ENCODE peak calls at places on chromosomes 3 and 15, in eight cellular contexts. One of them, this sample, is unnamed. For H3K36me3, the result is how much of the 10 kb centered on the place peaks cover.

GRCh38 chr15:70281811-70282307 is 184.1 kb upstream of the TLE3 start:
- DNase-seq in testis: no peak
- DNase-seq in astrocyte: peak
- DNase-seq in CD8-positive, alpha-beta T cell: no peak
- DNase-seq in uterus: no peak
- DNase-seq in psoas muscle: no peak
- DNase-seq in tibial nerve: no peak
- DNase-seq in stomach: no peak
- DNase-seq in this sample: no peak

GRCh38 chr3:109863701-109864100 is 526.4 kb upstream of the DPPA4 start:
- DNase-seq in tibial nerve: no peak
- DNase-seq in CD8-positive, alpha-beta T cell: no peak
- DNase-seq in testis: no peak
- DNase-seq in uterus: no peak
- DNase-seq in psoas muscle: no peak
- DNase-seq in astrocyte: no peak
- DNase-seq in stomach: no peak
- DNase-seq in this sample: no peak

GRCh38 chr3:177229791-177230190 is 32.5 kb upstream of the TBL1XR1 start:
- DNase-seq in uterus: no peak
- DNase-seq in CD8-positive, alpha-beta T cell: no peak
- DNase-seq in testis: no peak
- DNase-seq in stomach: no peak
- DNase-seq in tibial nerve: no peak
- DNase-seq in astrocyte: no peak
- DNase-seq in psoas muscle: no peak
- DNase-seq in this sample: no peak

GRCh38 chr3:182138388-182138787 is 426.7 kb downstream of the SOX2 start:
- DNase-seq in astrocyte: no peak
- DNase-seq in psoas muscle: no peak
- DNase-seq in CD8-positive, alpha-beta T cell: no peak
- DNase-seq in tibial nerve: no peak
- DNase-seq in testis: no peak
- DNase-seq in stomach: no peak
- DNase-seq in uterus: no peak
- DNase-seq in this sample: no peak

GRCh38 chr3:136990826-136991225 is 33.0 kb downstream of the IL20RB start:
- DNase-seq in testis: no peak
- DNase-seq in astrocyte: no peak
- DNase-seq in uterus: no peak
- DNase-seq in CD8-positive, alpha-beta T cell: no peak
- DNase-seq in stomach: no peak
- DNase-seq in tibial nerve: no peak
- DNase-seq in psoas muscle: no peak
- DNase-seq in this sample: no peak

GRCh38 chr15:89792106-89792805 is 16.1 kb downstream of the MESP2 start:
- DNase-seq in tibial nerve: no peak
- DNase-seq in testis: no peak
- DNase-seq in astrocyte: no peak
- DNase-seq in CD8-positive, alpha-beta T cell: no peak
- DNase-seq in psoas muscle: peak
- DNase-seq in stomach: no peak
- DNase-seq in uterus: no peak
- DNase-seq in this sample: no peak

GRCh38 chr15:88274534-88275460 is 18.3 kb upstream of the NTRK3 start:
- DNase-seq in uterus: peak
- DNase-seq in psoas muscle: peak
- DNase-seq in tibial nerve: peak
- DNase-seq in CD8-positive, alpha-beta T cell: peak
- DNase-seq in astrocyte: no peak
- DNase-seq in stomach: peak
- DNase-seq in testis: peak
- DNase-seq in this sample: peak

GRCh38 chr15:83210619-83211018 is 3.0 kb upstream of the HDGFL3 start:
- DNase-seq in tibial nerve: no peak
- DNase-seq in CD8-positive, alpha-beta T cell: no peak
- DNase-seq in uterus: no peak
- DNase-seq in stomach: no peak
- DNase-seq in testis: no peak
- DNase-seq in psoas muscle: no peak
- DNase-seq in astrocyte: peak
- DNase-seq in this sample: no peak

GRCh38 chr3:187183903-187184302 is 13.4 kb upstream of the RTP1 start:
- DNase-seq in astrocyte: no peak
- DNase-seq in testis: no peak
- DNase-seq in tibial nerve: no peak
- DNase-seq in uterus: no peak
- DNase-seq in CD8-positive, alpha-beta T cell: no peak
- DNase-seq in stomach: no peak
- DNase-seq in psoas muscle: no peak
- DNase-seq in this sample: no peak

GRCh38 chr15:89017370-89018066 is 70.7 kb upstream of the ABHD2 start:
- DNase-seq in uterus: peak
- DNase-seq in stomach: peak
- DNase-seq in psoas muscle: peak
- DNase-seq in CD8-positive, alpha-beta T cell: peak
- DNase-seq in tibial nerve: peak
- DNase-seq in testis: peak
- DNase-seq in astrocyte: peak
- DNase-seq in this sample: peak

GRCh38 chr3:99859855-99860254 is 42.2 kb downstream of the CMSS1 start:
- DNase-seq in tibial nerve: no peak
- DNase-seq in CD8-positive, alpha-beta T cell: no peak
- DNase-seq in psoas muscle: no peak
- DNase-seq in testis: no peak
- DNase-seq in astrocyte: peak
- DNase-seq in uterus: no peak
- DNase-seq in stomach: no peak
- DNase-seq in this sample: no peak

GRCh38 chr3:151156618-151157216 is 46.3 kb downstream of the GPR171 start:
- DNase-seq in stomach: no peak
- DNase-seq in CD8-positive, alpha-beta T cell: no peak
- DNase-seq in psoas muscle: no peak
- DNase-seq in testis: no peak
- DNase-seq in tibial nerve: peak
- DNase-seq in uterus: no peak
- DNase-seq in astrocyte: peak
- DNase-seq in this sample: peak

GRCh38 chr3:45253316-45253715 is 27.2 kb upstream of the TMEM158 start:
- DNase-seq in tibial nerve: no peak
- DNase-seq in uterus: no peak
- DNase-seq in psoas muscle: no peak
- DNase-seq in stomach: no peak
- DNase-seq in testis: no peak
- DNase-seq in CD8-positive, alpha-beta T cell: no peak
- DNase-seq in astrocyte: peak
- DNase-seq in this sample: no peak

GRCh38 chr3:150787741-150788370 is 24.9 kb upstream of the SIAH2 start:
- DNase-seq in testis: peak
- DNase-seq in stomach: peak
- DNase-seq in uterus: peak
- DNase-seq in psoas muscle: peak
- DNase-seq in astrocyte: peak
- DNase-seq in tibial nerve: peak
- DNase-seq in CD8-positive, alpha-beta T cell: peak
- DNase-seq in this sample: peak

GRCh38 chr3:123365450-123366143 is 83.3 kb downstream of the ADCY5 start:
- DNase-seq in astrocyte: no peak
- DNase-seq in uterus: no peak
- DNase-seq in psoas muscle: no peak
- DNase-seq in CD8-positive, alpha-beta T cell: no peak
- DNase-seq in testis: no peak
- DNase-seq in stomach: no peak
- DNase-seq in tibial nerve: no peak
- DNase-seq in this sample: peak

GRCh38 chr3:134704556-134704955 is 53.7 kb upstream of the KY start:
- DNase-seq in psoas muscle: no peak
- DNase-seq in stomach: no peak
- DNase-seq in tibial nerve: no peak
- DNase-seq in uterus: no peak
- DNase-seq in CD8-positive, alpha-beta T cell: no peak
- DNase-seq in testis: no peak
- DNase-seq in astrocyte: no peak
- DNase-seq in this sample: no peak

GRCh38 chr3:70800941-70801340 is 488.5 kb upstream of the MDFIC2 start:
- DNase-seq in tibial nerve: no peak
- DNase-seq in testis: no peak
- DNase-seq in astrocyte: no peak
- DNase-seq in CD8-positive, alpha-beta T cell: no peak
- DNase-seq in stomach: no peak
- DNase-seq in uterus: no peak
- DNase-seq in psoas muscle: no peak
- DNase-seq in this sample: no peak

DNA sequence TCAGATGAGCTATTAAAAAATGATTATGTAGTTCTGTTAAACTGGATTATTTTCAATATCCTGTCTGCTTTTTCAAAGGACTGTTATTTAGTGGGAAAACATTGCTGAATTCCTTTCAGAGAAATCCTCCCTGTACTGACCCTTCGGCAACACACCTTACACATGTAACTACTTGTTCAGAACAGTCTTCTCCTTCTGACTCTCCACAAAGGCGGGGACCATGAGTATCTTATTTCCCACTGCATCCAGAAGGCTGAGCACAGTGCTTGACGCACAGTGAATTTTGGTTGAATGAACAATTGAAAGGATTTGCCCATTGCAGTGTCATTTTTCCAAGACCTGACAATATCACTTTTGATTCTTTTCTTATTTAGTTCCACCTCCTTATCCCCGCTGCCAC is 23.1 kb upstream of the CFAP161 start:
- DNase-seq in testis: no peak
- DNase-seq in psoas muscle: no peak
- DNase-seq in CD8-positive, alpha-beta T cell: no peak
- DNase-seq in astrocyte: no peak
- DNase-seq in stomach: no peak
- DNase-seq in uterus: no peak
- DNase-seq in tibial nerve: no peak
- DNase-seq in this sample: no peak
- H3K27ac ChIP-seq in testis: no peak
- H3K27ac ChIP-seq in psoas muscle: no peak
- H3K27ac ChIP-seq in CD8-positive, alpha-beta T cell: no peak
- H3K27ac ChIP-seq in astrocyte: no peak
- H3K27ac ChIP-seq in stomach: no peak
- H3K27ac ChIP-seq in uterus: peak
- H3K27ac ChIP-seq in tibial nerve: no peak
- H3K27ac ChIP-seq in this sample: no peak

GRCh38 chr3:49133226-49133951 is 539 bp upstream of the LAMB2 start:
- DNase-seq in CD8-positive, alpha-beta T cell: no peak
- DNase-seq in tibial nerve: peak
- DNase-seq in stomach: peak
- DNase-seq in testis: peak
- DNase-seq in astrocyte: peak
- DNase-seq in uterus: peak
- DNase-seq in psoas muscle: peak
- DNase-seq in this sample: peak

GRCh38 chr3:49132073-49132436 is 795 bp downstream of the LAMB2 start:
- DNase-seq in tibial nerve: no peak
- DNase-seq in stomach: no peak
- DNase-seq in CD8-positive, alpha-beta T cell: no peak
- DNase-seq in testis: no peak
- DNase-seq in astrocyte: no peak
- DNase-seq in uterus: no peak
- DNase-seq in psoas muscle: no peak
- DNase-seq in this sample: no peak

GRCh38 chr3:49131040-49131439 is 1.8 kb downstream of the LAMB2 start:
- DNase-seq in psoas muscle: no peak
- DNase-seq in testis: no peak
- DNase-seq in uterus: no peak
- DNase-seq in stomach: no peak
- DNase-seq in tibial nerve: no peak
- DNase-seq in CD8-positive, alpha-beta T cell: no peak
- DNase-seq in astrocyte: no peak
- DNase-seq in this sample: no peak

GRCh38 chr3:49131576-49131975 is 1.3 kb downstream of the LAMB2 start:
- DNase-seq in testis: no peak
- DNase-seq in astrocyte: no peak
- DNase-seq in psoas muscle: no peak
- DNase-seq in stomach: no peak
- DNase-seq in tibial nerve: no peak
- DNase-seq in CD8-positive, alpha-beta T cell: no peak
- DNase-seq in uterus: no peak
- DNase-seq in this sample: no peak

GRCh38 chr3:49132437-49133225 is at the start of gene LAMB2:
- DNase-seq in uterus: peak
- DNase-seq in testis: peak
- DNase-seq in CD8-positive, alpha-beta T cell: no peak
- DNase-seq in stomach: peak
- DNase-seq in tibial nerve: peak
- DNase-seq in astrocyte: peak
- DNase-seq in psoas muscle: peak
- DNase-seq in this sample: peak
- H3K4me3 ChIP-seq in uterus: peak
- H3K4me3 ChIP-seq in testis: peak
- H3K4me3 ChIP-seq in CD8-positive, alpha-beta T cell: no peak
- H3K4me3 ChIP-seq in stomach: peak
- H3K4me3 ChIP-seq in tibial nerve: peak
- H3K4me3 ChIP-seq in astrocyte: peak
- H3K4me3 ChIP-seq in psoas muscle: peak
- H3K4me3 ChIP-seq in this sample: peak

DNA sequence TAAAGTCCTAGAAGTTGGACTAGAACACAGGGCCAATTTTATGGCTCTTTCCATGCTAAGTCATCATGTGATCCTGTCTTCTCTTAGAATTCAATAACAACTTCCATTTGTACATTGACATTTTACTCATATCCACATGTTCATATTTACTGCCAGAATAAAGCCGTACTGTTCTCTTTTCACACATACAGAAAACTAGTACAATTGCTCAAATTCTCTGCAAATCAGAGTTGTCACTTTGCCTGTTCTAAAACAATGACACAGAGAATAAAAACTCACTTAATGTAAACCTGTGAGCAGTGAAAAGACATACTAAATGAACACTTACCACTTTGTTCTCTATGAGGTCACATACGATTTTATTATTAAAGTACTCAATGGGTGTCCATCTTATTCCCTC is 3.5 kb downstream of the LDHAL6B start:
- DNase-seq in testis: no peak
- DNase-seq in CD8-positive, alpha-beta T cell: no peak
- DNase-seq in stomach: no peak
- DNase-seq in uterus: no peak
- DNase-seq in tibial nerve: no peak
- DNase-seq in psoas muscle: no peak
- DNase-seq in astrocyte: no peak
- DNase-seq in this sample: no peak
- H3K36me3 ChIP-seq in testis: under half
- H3K36me3 ChIP-seq in CD8-positive, alpha-beta T cell: under half
- H3K36me3 ChIP-seq in stomach: half or more
- H3K36me3 ChIP-seq in uterus: under half
- H3K36me3 ChIP-seq in tibial nerve: half or more
- H3K36me3 ChIP-seq in psoas muscle: half or more
- H3K36me3 ChIP-seq in astrocyte: under half
- H3K36me3 ChIP-seq in this sample: under half

DNA sequence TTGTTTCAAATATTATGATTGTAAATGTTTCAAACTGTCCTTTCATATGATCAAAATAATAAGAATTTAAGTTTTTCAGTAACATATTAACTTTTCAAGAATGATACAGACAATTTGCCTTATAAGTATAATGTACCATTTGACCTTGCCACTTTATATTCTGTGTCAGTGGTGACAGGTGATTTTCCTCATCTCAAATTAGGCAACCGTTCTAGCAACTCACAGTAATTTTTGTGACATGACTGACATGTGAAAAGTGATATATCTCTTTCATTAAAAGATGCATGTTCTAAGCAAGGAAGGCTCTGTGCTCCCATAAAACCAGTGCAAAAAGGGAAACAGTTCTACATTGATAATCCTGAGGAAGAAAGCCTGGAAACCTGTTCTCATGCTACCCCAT is 507.5 kb upstream of the ROBO2 start:
- DNase-seq in psoas muscle: no peak
- DNase-seq in tibial nerve: no peak
- DNase-seq in testis: no peak
- DNase-seq in CD8-positive, alpha-beta T cell: no peak
- DNase-seq in uterus: no peak
- DNase-seq in stomach: no peak
- DNase-seq in astrocyte: no peak
- DNase-seq in this sample: no peak
- H3K27ac ChIP-seq in psoas muscle: no peak
- H3K27ac ChIP-seq in tibial nerve: no peak
- H3K27ac ChIP-seq in testis: no peak
- H3K27ac ChIP-seq in CD8-positive, alpha-beta T cell: no peak
- H3K27ac ChIP-seq in uterus: no peak
- H3K27ac ChIP-seq in stomach: no peak
- H3K27ac ChIP-seq in astrocyte: no peak
- H3K27ac ChIP-seq in this sample: no peak

This sample was measured in SJCRH30.